ENCODE peak calls at places on chromosome 14, in five cellular contexts. P is HCT116, T is HepG2, B is GM12878, Q is H1. Y is an unnamed sample.

GRCh38 chr14:106268013-106268727 is 741.8 kb downstream of the TMEM121 start:
- DNase-seq in P (no peak), T (no peak), B (no peak), Q (no peak), Y (peak; percentile 36)

GRCh38 chr14:75119056-75119455 is 7.8 kb downstream of the NEK9 start:
- DNase-seq in P (no peak), T (no peak), B (no peak), Q (no peak), Y (no peak)

GRCh38 chr14:67882973-67883372 is 63.4 kb downstream of the RAD51B start:
- DNase-seq in P (no peak), T (no peak), B (no peak), Q (no peak), Y (no peak)

GRCh38 chr14:105315941-105316562 is 1.5 kb downstream of the PACS2 start:
- DNase-seq in P (no peak), T (no peak), B (no peak), Q (no peak), Y (no peak)

GRCh38 chr14:34027990-34028490 is 77.2 kb upstream of the EGLN3 start:
- DNase-seq in P (no peak), T (no peak), B (no peak), Q (no peak), Y (no peak)

GRCh38 chr14:73661872-73662271 is 17.1 kb downstream of the DNAL1 start:
- DNase-seq in P (no peak), T (no peak), B (no peak), Q (no peak), Y (no peak)

GRCh38 chr14:36683083-36683724 is 21.5 kb downstream of the PAX9 start:
- DNase-seq in P (no peak), T (no peak), B (no peak), Q (no peak), Y (peak; percentile 38)

GRCh38 chr14:35044939-35045797 is 904 bp upstream of the FAM177A1 start:
- DNase-seq in P (no peak), T (no peak), B (no peak), Q (no peak), Y (no peak)

GRCh38 chr14:60327447-60328331 is 78.7 kb downstream of the PPM1A start:
- DNase-seq in P (no peak), T (no peak), B (peak; percentile 47), Q (peak; percentile 72), Y (no peak)

GRCh38 chr14:71668942-71669341 is 263.3 kb upstream of the RGS6 start:
- DNase-seq in P (no peak), T (no peak), B (no peak), Q (no peak), Y (no peak)

GRCh38 chr14:80313806-80314205 is 102.5 kb upstream of the DIO2 start:
- DNase-seq in P (no peak), T (no peak), B (no peak), Q (no peak), Y (no peak)

GRCh38 chr14:80996049-80996901 is 40.9 kb downstream of the TSHR start:
- DNase-seq in P (peak; percentile 66), T (peak; percentile 66), B (no peak), Q (no peak), Y (peak; percentile 67)

GRCh38 chr14:81511110-81511900 is 22.3 kb downstream of the SEL1L start:
- DNase-seq in P (no peak), T (peak; percentile 18), B (no peak), Q (no peak), Y (no peak)

GRCh38 chr14:41606249-41607118 is at the start of gene LRFN5:
- DNase-seq in P (no peak), T (no peak), B (no peak), Q (peak; percentile 82), Y (no peak)

GRCh38 chr14:89378119-89378518 is 38.9 kb downstream of the FOXN3 start:
- DNase-seq in P (no peak), T (no peak), B (no peak), Q (no peak), Y (no peak)

GRCh38 chr14:50020799-50021198 is 95.6 kb downstream of the VCPKMT start:
- DNase-seq in P (no peak), T (no peak), B (no peak), Q (no peak), Y (no peak)
- TF ChIP-seq JUND in P (no peak), T (no peak), B (no peak), Q (no peak), Y (no peak)

GRCh38 chr14:76136476-76137160 is 15.1 kb upstream of the GPATCH2L start:
- DNase-seq in P (no peak), T (no peak), B (no peak), Q (no peak), Y (no peak)
- TF ChIP-seq JUND in P (no peak), T (no peak), B (no peak), Q (no peak), Y (no peak)

GRCh38 chr14:24838945-24839616 is 205.1 kb upstream of the GZMB start:
- DNase-seq in P (no peak), T (peak; percentile 66), B (no peak), Q (no peak), Y (no peak)
- TF ChIP-seq JUND in P (no peak), T (no peak), B (no peak), Q (no peak), Y (no peak)

GRCh38 chr14:102063808-102064429 is 22.9 kb downstream of the HSP90AA1 start:
- DNase-seq in P (no peak), T (no peak), B (no peak), Q (no peak), Y (no peak)
- TF ChIP-seq JUND in P (no peak), T (no peak), B (no peak), Q (no peak), Y (no peak)

GRCh38 chr14:55297611-55298323 is 26.5 kb downstream of the FBXO34 start:
- DNase-seq in P (no peak), T (peak; percentile 10), B (no peak), Q (no peak), Y (peak; percentile 80)
- TF ChIP-seq JUND in P (no peak), T (no peak), B (no peak), Q (no peak), Y (no peak)

DNA sequence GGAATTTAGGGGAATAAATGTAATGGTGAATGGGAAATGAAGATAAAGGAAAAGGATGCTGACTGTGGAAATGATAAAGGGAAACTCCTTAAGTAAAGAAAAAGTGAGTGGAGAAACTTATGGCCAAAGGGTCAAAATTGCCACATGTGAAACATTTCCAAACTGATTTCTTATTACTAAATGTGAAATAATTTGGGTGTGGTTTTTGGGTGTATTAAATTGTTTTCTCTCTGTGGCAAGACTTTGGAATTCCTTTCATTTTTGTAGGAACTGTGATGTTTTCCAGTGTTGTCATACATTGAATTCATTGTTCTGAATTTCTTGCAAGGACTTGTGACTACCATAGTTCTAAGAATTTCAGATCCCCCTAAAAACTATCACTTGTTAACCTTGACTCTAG is 1891.5 kb upstream of the SEL1L start:
- DNase-seq in P (no peak), T (no peak), B (no peak), Q (no peak), Y (no peak)
- TF ChIP-seq JUND in P (no peak), T (no peak), B (no peak), Q (no peak), Y (no peak)

GRCh38 chr14:76260749-76261148 is 109.0 kb downstream of the GPATCH2L start:
- DNase-seq in P (no peak), T (no peak), B (no peak), Q (no peak), Y (no peak)

GRCh38 chr14:76262591-76262990 is 110.9 kb downstream of the GPATCH2L start:
- DNase-seq in P (no peak), T (no peak), B (no peak), Q (no peak), Y (no peak)

GRCh38 chr14:76264384-76264783 is 111.6 kb upstream of the ESRRB start:
- DNase-seq in P (no peak), T (no peak), B (no peak), Q (no peak), Y (no peak)

GRCh38 chr14:76259029-76259735 is 107.5 kb downstream of the GPATCH2L start:
- DNase-seq in P (no peak), T (no peak), B (no peak), Q (no peak), Y (no peak)

DNA sequence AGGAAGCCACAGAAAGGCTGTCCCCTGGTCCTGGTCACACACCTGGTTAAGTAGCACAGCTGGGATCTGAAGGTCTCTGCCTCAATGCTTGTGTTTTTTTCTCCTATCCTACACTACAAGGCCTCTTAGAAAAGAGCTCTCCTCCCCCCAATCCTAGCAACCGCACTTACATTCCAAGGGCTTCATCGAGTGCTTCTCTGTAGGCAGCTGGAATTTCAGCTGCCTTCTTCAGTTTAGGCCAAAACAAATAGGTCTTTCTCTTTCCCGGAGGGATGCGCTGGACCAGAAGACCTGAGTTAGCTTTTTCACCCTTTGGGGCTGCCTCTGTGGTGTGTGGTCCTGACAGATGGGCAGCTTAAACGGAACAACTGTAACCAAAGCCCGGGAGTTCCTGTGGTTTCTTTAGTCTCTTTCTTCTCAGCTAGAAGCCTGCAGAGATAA is 109.7 kb downstream of the GPATCH2L start:
- DNase-seq in P (no peak), T (no peak), B (no peak), Q (no peak), Y (no peak)
- TF ChIP-seq JUND in P (no peak), T (no peak), B (no peak), Q (no peak), Y (no peak)

Y was measured in T47D.